ENCODE peak calls at places on chromosomes 1 and 21, in seven cellular contexts. One of them, this sample, is unnamed.

GRCh38 chr1:21896652-21897532 is 40.2 kb downstream of the HSPG2 start:
- DNase-seq in heart left ventricle: peak
- DNase-seq in activated CD8-positive, alpha-beta T cell treated with anti-CD3 and anti-CD28 coated beads for 36 hours: no peak
- DNase-seq in AG09309: no peak
- DNase-seq in PC-9: peak
- DNase-seq in left ventricle myocardium inferior: peak
- DNase-seq in AG09319: no peak
- DNase-seq in this sample: no peak

GRCh38 chr21:9758141-9758540 is 763.2 kb upstream of the TPTE start:
- DNase-seq in AG09319: no peak
- DNase-seq in AG09309: no peak
- DNase-seq in left ventricle myocardium inferior: no peak
- DNase-seq in activated CD8-positive, alpha-beta T cell treated with anti-CD3 and anti-CD28 coated beads for 36 hours: no peak
- DNase-seq in PC-9: no peak
- DNase-seq in heart left ventricle: no peak
- DNase-seq in this sample: no peak

GRCh38 chr1:201154389-201155165 is at the start of gene TMEM9:
- DNase-seq in activated CD8-positive, alpha-beta T cell treated with anti-CD3 and anti-CD28 coated beads for 36 hours: peak
- DNase-seq in PC-9: peak
- DNase-seq in AG09319: peak
- DNase-seq in heart left ventricle: peak
- DNase-seq in AG09309: peak
- DNase-seq in left ventricle myocardium inferior: peak
- DNase-seq in this sample: peak

GRCh38 chr1:46815133-46815532 is 16.3 kb downstream of the CYP4B1 start:
- DNase-seq in activated CD8-positive, alpha-beta T cell treated with anti-CD3 and anti-CD28 coated beads for 36 hours: no peak
- DNase-seq in AG09319: no peak
- DNase-seq in AG09309: no peak
- DNase-seq in PC-9: no peak
- DNase-seq in left ventricle myocardium inferior: no peak
- DNase-seq in heart left ventricle: no peak
- DNase-seq in this sample: no peak

GRCh38 chr1:114153621-114154145 is at the start of gene SYT6:
- DNase-seq in activated CD8-positive, alpha-beta T cell treated with anti-CD3 and anti-CD28 coated beads for 36 hours: peak
- DNase-seq in left ventricle myocardium inferior: no peak
- DNase-seq in AG09319: no peak
- DNase-seq in AG09309: no peak
- DNase-seq in heart left ventricle: no peak
- DNase-seq in PC-9: no peak
- DNase-seq in this sample: no peak

GRCh38 chr1:204383163-204383904 is 23.6 kb upstream of the PLEKHA6 start:
- DNase-seq in PC-9: no peak
- DNase-seq in AG09309: no peak
- DNase-seq in heart left ventricle: no peak
- DNase-seq in AG09319: no peak
- DNase-seq in left ventricle myocardium inferior: no peak
- DNase-seq in activated CD8-positive, alpha-beta T cell treated with anti-CD3 and anti-CD28 coated beads for 36 hours: no peak
- DNase-seq in this sample: no peak

GRCh38 chr1:37017737-37018136 is 16.6 kb downstream of the GRIK3 start:
- DNase-seq in PC-9: no peak
- DNase-seq in AG09309: no peak
- DNase-seq in AG09319: no peak
- DNase-seq in left ventricle myocardium inferior: no peak
- DNase-seq in activated CD8-positive, alpha-beta T cell treated with anti-CD3 and anti-CD28 coated beads for 36 hours: no peak
- DNase-seq in heart left ventricle: no peak
- DNase-seq in this sample: no peak

GRCh38 chr1:86542626-86543025 is 4.3 kb upstream of the CLCA4 start:
- DNase-seq in activated CD8-positive, alpha-beta T cell treated with anti-CD3 and anti-CD28 coated beads for 36 hours: no peak
- DNase-seq in heart left ventricle: no peak
- DNase-seq in AG09309: no peak
- DNase-seq in PC-9: peak
- DNase-seq in AG09319: no peak
- DNase-seq in left ventricle myocardium inferior: no peak
- DNase-seq in this sample: no peak

GRCh38 chr1:55217226-55217996 is 2.2 kb upstream of the USP24 start:
- DNase-seq in AG09309: no peak
- DNase-seq in heart left ventricle: no peak
- DNase-seq in left ventricle myocardium inferior: no peak
- DNase-seq in activated CD8-positive, alpha-beta T cell treated with anti-CD3 and anti-CD28 coated beads for 36 hours: peak
- DNase-seq in PC-9: no peak
- DNase-seq in AG09319: no peak
- DNase-seq in this sample: peak

GRCh38 chr1:59978026-59978425 is 51.5 kb upstream of the CYP2J2 start:
- DNase-seq in left ventricle myocardium inferior: no peak
- DNase-seq in AG09309: no peak
- DNase-seq in PC-9: no peak
- DNase-seq in heart left ventricle: no peak
- DNase-seq in activated CD8-positive, alpha-beta T cell treated with anti-CD3 and anti-CD28 coated beads for 36 hours: no peak
- DNase-seq in AG09319: no peak
- DNase-seq in this sample: no peak

GRCh38 chr1:10283318-10283984 is 73.1 kb downstream of the KIF1B start:
- DNase-seq in activated CD8-positive, alpha-beta T cell treated with anti-CD3 and anti-CD28 coated beads for 36 hours: peak
- DNase-seq in AG09309: no peak
- DNase-seq in left ventricle myocardium inferior: no peak
- DNase-seq in AG09319: no peak
- DNase-seq in PC-9: peak
- DNase-seq in heart left ventricle: no peak
- DNase-seq in this sample: no peak

GRCh38 chr1:17622823-17623222 is 83.3 kb downstream of the ARHGEF10L start:
- DNase-seq in PC-9: no peak
- DNase-seq in AG09319: no peak
- DNase-seq in activated CD8-positive, alpha-beta T cell treated with anti-CD3 and anti-CD28 coated beads for 36 hours: no peak
- DNase-seq in AG09309: no peak
- DNase-seq in left ventricle myocardium inferior: no peak
- DNase-seq in heart left ventricle: no peak
- DNase-seq in this sample: no peak

GRCh38 chr21:40850071-40850470 is 3.1 kb upstream of the DSCAM start:
- DNase-seq in AG09309: no peak
- DNase-seq in activated CD8-positive, alpha-beta T cell treated with anti-CD3 and anti-CD28 coated beads for 36 hours: no peak
- DNase-seq in left ventricle myocardium inferior: no peak
- DNase-seq in AG09319: no peak
- DNase-seq in heart left ventricle: no peak
- DNase-seq in PC-9: no peak
- DNase-seq in this sample: no peak

GRCh38 chr21:46605759-46606426 is 1.0 kb upstream of the S100B start:
- DNase-seq in left ventricle myocardium inferior: peak
- DNase-seq in AG09319: no peak
- DNase-seq in activated CD8-positive, alpha-beta T cell treated with anti-CD3 and anti-CD28 coated beads for 36 hours: peak
- DNase-seq in AG09309: no peak
- DNase-seq in PC-9: no peak
- DNase-seq in heart left ventricle: peak
- DNase-seq in this sample: peak

GRCh38 chr21:44428281-44428942 is 26.9 kb upstream of the LRRC3 start:
- DNase-seq in AG09319: no peak
- DNase-seq in AG09309: no peak
- DNase-seq in left ventricle myocardium inferior: no peak
- DNase-seq in PC-9: peak
- DNase-seq in heart left ventricle: peak
- DNase-seq in activated CD8-positive, alpha-beta T cell treated with anti-CD3 and anti-CD28 coated beads for 36 hours: peak
- DNase-seq in this sample: no peak

GRCh38 chr1:101081496-101082282 is 56.1 kb upstream of the DPH5 start:
- DNase-seq in AG09319: no peak
- DNase-seq in PC-9: no peak
- DNase-seq in activated CD8-positive, alpha-beta T cell treated with anti-CD3 and anti-CD28 coated beads for 36 hours: peak
- DNase-seq in AG09309: no peak
- DNase-seq in left ventricle myocardium inferior: no peak
- DNase-seq in heart left ventricle: no peak
- DNase-seq in this sample: no peak

GRCh38 chr1:74504125-74505065 is 8.0 kb downstream of the LRRC53 start:
- DNase-seq in activated CD8-positive, alpha-beta T cell treated with anti-CD3 and anti-CD28 coated beads for 36 hours: peak
- DNase-seq in left ventricle myocardium inferior: peak
- DNase-seq in AG09309: no peak
- DNase-seq in PC-9: peak
- DNase-seq in AG09319: peak
- DNase-seq in heart left ventricle: peak
- DNase-seq in this sample: no peak

GRCh38 chr1:237570530-237570929 is 320.2 kb downstream of the ZP4 start:
- DNase-seq in PC-9: no peak
- DNase-seq in AG09309: no peak
- DNase-seq in AG09319: no peak
- DNase-seq in left ventricle myocardium inferior: no peak
- DNase-seq in heart left ventricle: no peak
- DNase-seq in activated CD8-positive, alpha-beta T cell treated with anti-CD3 and anti-CD28 coated beads for 36 hours: no peak
- DNase-seq in this sample: no peak

GRCh38 chr1:15617173-15617873 is at the start of gene DDI2:
- DNase-seq in activated CD8-positive, alpha-beta T cell treated with anti-CD3 and anti-CD28 coated beads for 36 hours: peak
- DNase-seq in heart left ventricle: peak
- DNase-seq in left ventricle myocardium inferior: peak
- DNase-seq in AG09309: peak
- DNase-seq in AG09319: peak
- DNase-seq in PC-9: peak
- DNase-seq in this sample: peak

GRCh38 chr1:68624233-68624632 is 127.4 kb upstream of the DEPDC1 start:
- DNase-seq in PC-9: peak
- DNase-seq in heart left ventricle: no peak
- DNase-seq in AG09309: no peak
- DNase-seq in left ventricle myocardium inferior: no peak
- DNase-seq in AG09319: no peak
- DNase-seq in activated CD8-positive, alpha-beta T cell treated with anti-CD3 and anti-CD28 coated beads for 36 hours: no peak
- DNase-seq in this sample: no peak

GRCh38 chr1:2213576-2214505 is 14.3 kb upstream of the SKI start:
- DNase-seq in AG09319: no peak
- DNase-seq in left ventricle myocardium inferior: peak
- DNase-seq in activated CD8-positive, alpha-beta T cell treated with anti-CD3 and anti-CD28 coated beads for 36 hours: no peak
- DNase-seq in PC-9: no peak
- DNase-seq in heart left ventricle: peak
- DNase-seq in AG09309: no peak
- DNase-seq in this sample: no peak

GRCh38 chr1:225651872-225652725 is 824 bp downstream of the ENAH start:
- DNase-seq in heart left ventricle: no peak
- DNase-seq in AG09319: no peak
- DNase-seq in left ventricle myocardium inferior: peak
- DNase-seq in activated CD8-positive, alpha-beta T cell treated with anti-CD3 and anti-CD28 coated beads for 36 hours: no peak
- DNase-seq in AG09309: no peak
- DNase-seq in PC-9: peak
- DNase-seq in this sample: no peak

GRCh38 chr21:28579986-28580550 is 412.6 kb downstream of the LTN1 start:
- DNase-seq in activated CD8-positive, alpha-beta T cell treated with anti-CD3 and anti-CD28 coated beads for 36 hours: no peak
- DNase-seq in heart left ventricle: no peak
- DNase-seq in left ventricle myocardium inferior: no peak
- DNase-seq in AG09319: no peak
- DNase-seq in PC-9: no peak
- DNase-seq in AG09309: no peak
- DNase-seq in this sample: no peak

GRCh38 chr1:183310753-183311465 is 107.3 kb downstream of the NMNAT2 start:
- DNase-seq in heart left ventricle: no peak
- DNase-seq in activated CD8-positive, alpha-beta T cell treated with anti-CD3 and anti-CD28 coated beads for 36 hours: peak
- DNase-seq in PC-9: peak
- DNase-seq in AG09309: no peak
- DNase-seq in AG09319: no peak
- DNase-seq in left ventricle myocardium inferior: no peak
- DNase-seq in this sample: no peak

GRCh38 chr1:208431721-208432120 is 187.5 kb upstream of the PLXNA2 start:
- DNase-seq in PC-9: no peak
- DNase-seq in left ventricle myocardium inferior: no peak
- DNase-seq in AG09309: peak
- DNase-seq in activated CD8-positive, alpha-beta T cell treated with anti-CD3 and anti-CD28 coated beads for 36 hours: no peak
- DNase-seq in AG09319: peak
- DNase-seq in heart left ventricle: no peak
- DNase-seq in this sample: no peak

GRCh38 chr1:203628997-203629508 is 2.4 kb downstream of the ATP2B4 start:
- DNase-seq in left ventricle myocardium inferior: no peak
- DNase-seq in heart left ventricle: no peak
- DNase-seq in AG09319: no peak
- DNase-seq in PC-9: no peak
- DNase-seq in activated CD8-positive, alpha-beta T cell treated with anti-CD3 and anti-CD28 coated beads for 36 hours: no peak
- DNase-seq in AG09309: no peak
- DNase-seq in this sample: no peak

GRCh38 chr21:19322360-19322759 is 918.8 kb upstream of the TMPRSS15 start:
- DNase-seq in AG09309: no peak
- DNase-seq in PC-9: no peak
- DNase-seq in activated CD8-positive, alpha-beta T cell treated with anti-CD3 and anti-CD28 coated beads for 36 hours: no peak
- DNase-seq in AG09319: no peak
- DNase-seq in heart left ventricle: no peak
- DNase-seq in left ventricle myocardium inferior: no peak
- DNase-seq in this sample: no peak
- TF ChIP-seq CTCF in AG09309: no peak
- TF ChIP-seq CTCF in PC-9: no peak
- TF ChIP-seq CTCF in activated CD8-positive, alpha-beta T cell treated with anti-CD3 and anti-CD28 coated beads for 36 hours: no peak
- TF ChIP-seq CTCF in AG09319: no peak
- TF ChIP-seq CTCF in heart left ventricle: no peak
- TF ChIP-seq CTCF in left ventricle myocardium inferior: no peak
- TF ChIP-seq CTCF in this sample: no peak

GRCh38 chr1:112007169-112007568 is 17.7 kb upstream of the KCND3 start:
- DNase-seq in AG09309: no peak
- DNase-seq in PC-9: no peak
- DNase-seq in heart left ventricle: no peak
- DNase-seq in AG09319: no peak
- DNase-seq in activated CD8-positive, alpha-beta T cell treated with anti-CD3 and anti-CD28 coated beads for 36 hours: no peak
- DNase-seq in left ventricle myocardium inferior: no peak
- DNase-seq in this sample: no peak
- TF ChIP-seq CTCF in AG09309: no peak
- TF ChIP-seq CTCF in PC-9: no peak
- TF ChIP-seq CTCF in heart left ventricle: no peak
- TF ChIP-seq CTCF in AG09319: no peak
- TF ChIP-seq CTCF in activated CD8-positive, alpha-beta T cell treated with anti-CD3 and anti-CD28 coated beads for 36 hours: no peak
- TF ChIP-seq CTCF in left ventricle myocardium inferior: no peak
- TF ChIP-seq CTCF in this sample: no peak

GRCh38 chr1:221979461-221980032 is 237.7 kb upstream of the DUSP10 start:
- DNase-seq in heart left ventricle: no peak
- DNase-seq in AG09309: no peak
- DNase-seq in left ventricle myocardium inferior: no peak
- DNase-seq in PC-9: no peak
- DNase-seq in activated CD8-positive, alpha-beta T cell treated with anti-CD3 and anti-CD28 coated beads for 36 hours: no peak
- DNase-seq in AG09319: no peak
- DNase-seq in this sample: no peak
- TF ChIP-seq CTCF in heart left ventricle: no peak
- TF ChIP-seq CTCF in AG09309: no peak
- TF ChIP-seq CTCF in left ventricle myocardium inferior: peak
- TF ChIP-seq CTCF in PC-9: peak
- TF ChIP-seq CTCF in activated CD8-positive, alpha-beta T cell treated with anti-CD3 and anti-CD28 coated beads for 36 hours: no peak
- TF ChIP-seq CTCF in AG09319: no peak
- TF ChIP-seq CTCF in this sample: no peak

GRCh38 chr1:242185728-242186127 is 186.8 kb upstream of the MAP1LC3C start:
- DNase-seq in left ventricle myocardium inferior: no peak
- DNase-seq in AG09319: no peak
- DNase-seq in heart left ventricle: no peak
- DNase-seq in PC-9: no peak
- DNase-seq in AG09309: no peak
- DNase-seq in activated CD8-positive, alpha-beta T cell treated with anti-CD3 and anti-CD28 coated beads for 36 hours: no peak
- DNase-seq in this sample: no peak

GRCh38 chr1:242184955-242185354 is 186.1 kb upstream of the MAP1LC3C start:
- DNase-seq in heart left ventricle: no peak
- DNase-seq in left ventricle myocardium inferior: no peak
- DNase-seq in activated CD8-positive, alpha-beta T cell treated with anti-CD3 and anti-CD28 coated beads for 36 hours: no peak
- DNase-seq in PC-9: no peak
- DNase-seq in AG09319: no peak
- DNase-seq in AG09309: no peak
- DNase-seq in this sample: no peak

GRCh38 chr1:242187171-242187570 is 188.3 kb upstream of the MAP1LC3C start:
- DNase-seq in AG09309: no peak
- DNase-seq in AG09319: no peak
- DNase-seq in activated CD8-positive, alpha-beta T cell treated with anti-CD3 and anti-CD28 coated beads for 36 hours: no peak
- DNase-seq in heart left ventricle: no peak
- DNase-seq in PC-9: no peak
- DNase-seq in left ventricle myocardium inferior: no peak
- DNase-seq in this sample: no peak

GRCh38 chr1:242187816-242188215 is 188.9 kb upstream of the MAP1LC3C start:
- DNase-seq in activated CD8-positive, alpha-beta T cell treated with anti-CD3 and anti-CD28 coated beads for 36 hours: no peak
- DNase-seq in AG09319: no peak
- DNase-seq in left ventricle myocardium inferior: no peak
- DNase-seq in heart left ventricle: no peak
- DNase-seq in AG09309: no peak
- DNase-seq in PC-9: no peak
- DNase-seq in this sample: no peak

GRCh38 chr1:242189591-242189990 is 190.7 kb upstream of the MAP1LC3C start:
- DNase-seq in activated CD8-positive, alpha-beta T cell treated with anti-CD3 and anti-CD28 coated beads for 36 hours: no peak
- DNase-seq in left ventricle myocardium inferior: no peak
- DNase-seq in PC-9: no peak
- DNase-seq in AG09309: no peak
- DNase-seq in AG09319: no peak
- DNase-seq in heart left ventricle: no peak
- DNase-seq in this sample: no peak
- TF ChIP-seq CTCF in activated CD8-positive, alpha-beta T cell treated with anti-CD3 and anti-CD28 coated beads for 36 hours: no peak
- TF ChIP-seq CTCF in left ventricle myocardium inferior: no peak
- TF ChIP-seq CTCF in PC-9: no peak
- TF ChIP-seq CTCF in AG09309: no peak
- TF ChIP-seq CTCF in AG09319: no peak
- TF ChIP-seq CTCF in heart left ventricle: no peak
- TF ChIP-seq CTCF in this sample: no peak

This sample was measured in CD14-positive monocyte.